ENCODE peak calls at places on chromosomes 3 and 15, in five cellular contexts. Y is suprapubic skin; D is CD8-positive, alpha-beta T cell; K is psoas muscle; W is astrocyte. P is an unnamed sample. For H3K27me3 and H3K4me1, the result is how much of the 10 kb centered on the place peaks cover.

GRCh38 chr3:151838574-151839312 is 24.8 kb downstream of the AADAC start:
- DNase-seq in Y (no peak), D (no peak), K (no peak), W (peak), P (no peak)

GRCh38 chr3:5651351-5651750 is 463.8 kb downstream of the EDEM1 start:
- DNase-seq in Y (no peak), D (no peak), K (no peak), W (no peak), P (no peak)

GRCh38 chr15:65771870-65772269 is 20.2 kb downstream of the DENND4A start:
- DNase-seq in Y (no peak), D (no peak), K (no peak), W (no peak), P (no peak)

GRCh38 chr3:135145581-135145980 is 350.5 kb downstream of the EPHB1 start:
- DNase-seq in Y (no peak), D (no peak), K (no peak), W (no peak), P (no peak)

GRCh38 chr3:171811913-171812321 is 1.6 kb upstream of the PLD1 start:
- DNase-seq in Y (no peak), D (no peak), K (no peak), W (peak), P (no peak)

GRCh38 chr3:59313365-59313764 is 263.5 kb upstream of the CFAP20DC start:
- DNase-seq in Y (no peak), D (no peak), K (no peak), W (no peak), P (peak)

GRCh38 chr15:92617197-92618037 is 38.2 kb downstream of the FAM174B start:
- DNase-seq in Y (peak), D (no peak), K (peak), W (peak), P (peak)

GRCh38 chr3:42497009-42497731 is 5.3 kb upstream of the VIPR1 start:
- DNase-seq in Y (peak), D (no peak), K (no peak), W (peak), P (no peak)

GRCh38 chr15:52658955-52659354 is 20.2 kb downstream of the ATOSA start:
- DNase-seq in Y (no peak), D (no peak), K (no peak), W (no peak), P (no peak)

GRCh38 chr3:14133876-14134275 is 9.0 kb downstream of the TMEM43 start:
- DNase-seq in Y (no peak), D (no peak), K (no peak), W (no peak), P (no peak)

GRCh38 chr15:40847225-40847961 is 3.5 kb downstream of the SPINT1 start:
- DNase-seq in Y (no peak), D (no peak), K (no peak), W (no peak), P (peak)

GRCh38 chr3:71397046-71397445 is 186.5 kb downstream of the FOXP1 start:
- DNase-seq in Y (no peak), D (no peak), K (no peak), W (no peak), P (no peak)

GRCh38 chr3:72065872-72066641 is 281.1 kb upstream of the PROK2 start:
- DNase-seq in Y (no peak), D (no peak), K (no peak), W (no peak), P (no peak)

GRCh38 chr15:70614221-70614620 is 149.1 kb downstream of the UACA start:
- DNase-seq in Y (no peak), D (no peak), K (no peak), W (no peak), P (no peak)

GRCh38 chr3:112813723-112814171 is 32.9 kb downstream of the CD200R1L start:
- DNase-seq in Y (no peak), D (no peak), K (no peak), W (peak), P (no peak)

GRCh38 chr15:65355173-65355982 is 22.4 kb downstream of the IGDCC3 start:
- DNase-seq in Y (no peak), D (no peak), K (no peak), W (no peak), P (no peak)

GRCh38 chr3:119690043-119690656 is 12.7 kb upstream of the CFAP91 start:
- DNase-seq in Y (no peak), D (no peak), K (no peak), W (no peak), P (no peak)

GRCh38 chr15:95911570-95912279 is 418.8 kb upstream of the NR2F2 start:
- DNase-seq in Y (no peak), D (no peak), K (no peak), W (no peak), P (no peak)

GRCh38 chr15:38611228-38611627 is 46.6 kb upstream of the RASGRP1 start:
- DNase-seq in Y (no peak), D (no peak), K (no peak), W (no peak), P (no peak)

GRCh38 chr3:127816783-127817182 is 5.5 kb downstream of the MGLL start:
- DNase-seq in Y (no peak), D (no peak), K (peak), W (no peak), P (no peak)

GRCh38 chr15:34335176-34335575 is 2.4 kb downstream of the SLC12A6 start:
- DNase-seq in Y (no peak), D (no peak), K (no peak), W (no peak), P (no peak)

GRCh38 chr15:75796321-75796720 is 46.9 kb upstream of the UBE2Q2 start:
- DNase-seq in Y (no peak), D (no peak), K (no peak), W (no peak), P (no peak)

GRCh38 chr15:75799190-75799589 is 44.1 kb upstream of the UBE2Q2 start:
- DNase-seq in Y (no peak), D (no peak), K (no peak), W (no peak), P (no peak)

DNA sequence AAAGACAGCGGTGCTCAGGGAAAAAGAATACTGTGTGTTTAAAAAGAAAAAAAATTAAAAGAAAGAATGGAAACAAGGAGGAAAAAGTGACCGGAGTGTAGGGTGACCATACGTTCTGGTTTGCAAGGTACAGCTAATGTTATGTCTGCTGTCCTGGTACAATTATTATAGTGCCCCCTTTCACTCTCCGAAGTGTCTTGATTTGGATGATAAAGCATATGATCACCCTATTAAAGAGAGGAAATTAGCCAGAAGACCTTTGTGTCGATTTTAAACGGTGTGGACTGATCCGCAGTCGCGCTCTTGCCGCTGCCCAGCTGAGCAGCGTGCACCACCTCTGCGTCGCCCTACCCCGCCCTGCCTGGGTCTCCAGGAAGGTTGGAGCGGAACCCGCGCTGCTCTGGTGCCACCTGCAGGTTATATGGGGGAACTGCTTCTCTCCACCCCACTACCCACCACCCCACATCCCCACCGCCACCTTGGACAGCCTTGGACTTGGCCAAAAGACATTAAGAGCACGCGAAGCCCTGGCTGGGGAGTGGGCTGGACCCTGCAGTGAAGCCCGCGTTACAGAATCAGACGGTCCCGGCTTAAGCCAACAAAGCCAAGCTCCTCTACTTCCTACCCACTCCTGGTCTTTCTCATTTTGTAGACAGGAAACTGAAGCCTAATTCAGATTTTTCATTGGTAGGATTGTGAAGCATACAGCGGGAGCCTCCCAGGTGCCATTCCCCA is 41.2 kb upstream of the UBE2Q2 start:
- DNase-seq in Y (peak), D (peak), K (peak), W (peak), P (peak)
- H3K27me3 ChIP-seq in Y (under half), D (under half), K (under half), W (under half), P (under half)

GRCh38 chr15:73983773-73984172 is 8.3 kb downstream of the STOML1 start:
- DNase-seq in Y (no peak), D (no peak), K (no peak), W (no peak), P (no peak)

GRCh38 chr15:73979636-73980035 is 12.5 kb downstream of the STOML1 start:
- DNase-seq in Y (peak), D (no peak), K (no peak), W (no peak), P (no peak)

GRCh38 chr15:73983211-73983727 is 8.8 kb downstream of the STOML1 start:
- DNase-seq in Y (peak), D (no peak), K (peak), W (peak), P (peak)

GRCh38 chr15:73982251-73982962 is 9.7 kb downstream of the STOML1 start:
- DNase-seq in Y (peak), D (no peak), K (peak), W (peak), P (peak)

DNA sequence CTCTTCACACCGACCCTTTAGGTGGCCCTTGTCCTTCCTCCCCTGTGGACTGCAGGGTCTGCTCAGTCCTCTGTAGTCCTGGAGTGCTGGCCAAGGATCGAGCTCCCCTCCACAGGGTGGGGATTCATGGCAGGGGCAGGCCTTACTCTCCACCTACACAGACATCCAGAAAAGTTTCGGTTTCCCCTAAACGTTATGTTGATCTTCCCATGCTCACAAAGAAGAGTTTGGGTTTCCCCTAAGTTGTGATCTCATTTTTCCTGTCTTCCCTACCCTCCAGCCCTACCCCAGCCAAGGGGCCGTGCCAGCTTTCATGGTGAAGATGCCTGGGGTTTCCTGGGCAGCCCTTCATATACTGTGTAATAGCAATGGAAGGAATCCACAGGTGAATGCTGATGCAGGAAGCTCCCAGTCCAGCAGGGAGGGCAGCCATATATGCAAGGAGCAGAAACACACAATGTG is 10.3 kb downstream of the STOML1 start:
- DNase-seq in Y (peak), D (no peak), K (no peak), W (no peak), P (no peak)
- H3K4me1 ChIP-seq in Y (half or more), D (under half), K (under half), W (under half), P (half or more)

GRCh38 chr3:105157016-105157765 is 209.5 kb upstream of the ALCAM start:
- DNase-seq in Y (no peak), D (no peak), K (no peak), W (no peak), P (no peak)
- H3K4me3 ChIP-seq in Y (no peak), D (no peak), K (no peak), W (no peak), P (no peak)

DNA sequence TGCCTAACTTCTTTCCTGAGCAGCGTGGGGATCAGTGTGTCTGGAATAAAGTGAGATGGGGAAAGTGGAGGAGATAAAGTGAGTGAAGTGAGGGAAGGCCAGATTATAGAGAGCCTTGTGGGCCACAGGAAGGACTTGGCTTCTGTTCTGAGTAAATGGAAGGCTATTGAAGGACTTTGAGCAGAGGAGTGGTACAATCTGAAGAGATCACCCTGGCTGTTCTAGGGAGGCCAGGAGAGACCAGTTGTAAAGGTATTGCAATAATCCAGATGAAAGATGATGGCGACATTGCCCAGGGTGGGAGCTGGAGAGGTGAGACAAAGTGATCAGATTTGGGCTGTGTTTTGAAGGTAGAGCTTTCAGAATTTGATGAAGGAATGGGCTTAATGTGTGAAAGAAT is 46.8 kb upstream of the NEO1 start:
- DNase-seq in Y (no peak), D (no peak), K (no peak), W (no peak), P (no peak)
- H3K27me3 ChIP-seq in Y (under half), D (under half), K (under half), W (under half), P (under half)

DNA sequence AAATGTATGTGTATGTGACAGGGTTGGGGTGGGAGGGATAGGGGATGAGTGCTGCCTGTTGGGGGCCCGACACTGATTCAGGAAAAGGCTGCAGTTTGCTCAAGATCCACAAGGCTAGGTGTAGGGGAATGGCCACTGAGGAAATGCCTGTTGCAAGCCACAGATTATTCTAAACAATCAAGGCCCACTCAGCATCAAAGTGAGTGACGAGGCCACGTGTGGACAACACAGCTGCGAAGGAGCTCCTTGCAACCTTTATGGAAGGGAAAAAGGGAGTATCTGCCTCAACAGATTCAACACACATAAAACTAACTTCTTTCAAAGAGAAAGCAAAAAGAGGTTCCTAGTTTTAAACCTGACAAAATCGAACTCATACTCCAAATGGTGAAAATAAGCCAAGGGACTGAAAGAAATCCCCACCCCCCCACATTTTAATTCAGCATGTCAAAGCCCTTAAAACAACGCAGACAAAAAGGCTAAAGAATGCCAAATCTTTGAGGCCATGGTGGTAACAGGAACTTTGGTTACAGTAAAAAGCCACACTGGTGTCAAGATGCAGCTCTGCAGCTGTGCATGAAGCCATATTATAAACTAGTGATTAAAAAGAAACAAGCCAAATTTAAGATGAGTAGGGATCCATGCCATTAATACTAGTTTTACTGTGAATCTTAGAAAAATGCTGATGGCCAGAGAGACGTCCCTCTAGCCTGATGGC is 3.6 kb downstream of the POLG start:
- DNase-seq in Y (peak), D (no peak), K (no peak), W (no peak), P (no peak)
- H3K4me1 ChIP-seq in Y (half or more), D (half or more), K (under half), W (under half), P (under half)